ENCODE peak calls at places on chromosomes 1 and 21, in eight cellular contexts. N is cardiac muscle cell, C is kidney, Q is mammary epithelial cell, D is Peyer's patch, P is heart left ventricle, M is HCT116, J is IMR-90. X is an unnamed sample. For H3K4me1, the result is how much of the 10 kb centered on the place peaks cover.

GRCh38 chr1:55556378-55556777 is 341.2 kb upstream of the USP24 start:
- DNase-seq in N (no peak), C (no peak), Q (no peak), D (no peak), P (no peak), M (no peak), J (no peak), X (no peak)

GRCh38 chr1:165696625-165697100 is 1.7 kb downstream of the ALDH9A1 start:
- DNase-seq in N (peak), C (no peak), Q (peak), D (no peak), P (no peak), M (no peak), J (peak), X (peak)

GRCh38 chr1:3029481-3029961 is 8.3 kb downstream of the ACTRT2 start:
- DNase-seq in N (no peak), C (peak), Q (no peak), D (no peak), P (peak), M (no peak), J (no peak), X (no peak)

GRCh38 chr1:224116131-224116530 is 2.2 kb downstream of the FBXO28 start:
- DNase-seq in N (peak), C (no peak), Q (peak), D (no peak), P (no peak), M (peak), J (peak), X (no peak)

GRCh38 chr1:4212796-4213195 is 312.7 kb upstream of the C1orf174 start:
- DNase-seq in N (no peak), C (no peak), Q (no peak), D (no peak), P (no peak), M (no peak), J (no peak), X (no peak)

GRCh38 chr1:90412563-90412962 is 304.5 kb downstream of the BARHL2 start:
- DNase-seq in N (no peak), C (no peak), Q (no peak), D (no peak), P (no peak), M (no peak), J (no peak), X (no peak)

GRCh38 chr1:244920911-244921310 is 56.6 kb upstream of the HNRNPU start:
- DNase-seq in N (no peak), C (no peak), Q (no peak), D (no peak), P (no peak), M (no peak), J (peak), X (no peak)

GRCh38 chr1:30378023-30378596 is 345.3 kb downstream of the MATN1 start:
- DNase-seq in N (no peak), C (peak), Q (no peak), D (no peak), P (no peak), M (no peak), J (no peak), X (no peak)

GRCh38 chr1:201721131-201722049 is 107.6 kb upstream of the IPO9 start:
- DNase-seq in N (peak), C (no peak), Q (no peak), D (no peak), P (no peak), M (no peak), J (peak), X (no peak)

GRCh38 chr1:167765496-167765895 is 43.7 kb downstream of the MPZL1 start:
- DNase-seq in N (no peak), C (no peak), Q (no peak), D (no peak), P (no peak), M (no peak), J (no peak), X (no peak)

GRCh38 chr1:203491664-203492485 is 2.1 kb upstream of the OPTC start:
- DNase-seq in N (no peak), C (no peak), Q (no peak), D (no peak), P (no peak), M (no peak), J (no peak), X (no peak)

GRCh38 chr1:47179988-47180563 is 9.8 kb downstream of the PDZK1IP1 start:
- DNase-seq in N (no peak), C (peak), Q (no peak), D (no peak), P (no peak), M (no peak), J (no peak), X (no peak)

GRCh38 chr1:113429461-113430153 is 39.3 kb downstream of the MAGI3 start:
- DNase-seq in N (peak), C (no peak), Q (no peak), D (no peak), P (no peak), M (no peak), J (peak), X (no peak)

GRCh38 chr21:42495765-42496119 is 282 bp downstream of the RSPH1 start:
- DNase-seq in N (peak), C (no peak), Q (no peak), D (no peak), P (no peak), M (no peak), J (peak), X (no peak)

GRCh38 chr1:232209357-232209756 is 420.6 kb downstream of the SIPA1L2 start:
- DNase-seq in N (no peak), C (no peak), Q (peak), D (no peak), P (no peak), M (no peak), J (no peak), X (no peak)

GRCh38 chr1:27397106-27397505 is 4.7 kb downstream of the GPR3 start:
- DNase-seq in N (no peak), C (no peak), Q (no peak), D (no peak), P (no peak), M (no peak), J (no peak), X (no peak)

GRCh38 chr1:27399251-27399885 is 6.9 kb downstream of the GPR3 start:
- DNase-seq in N (peak), C (peak), Q (no peak), D (no peak), P (no peak), M (no peak), J (no peak), X (no peak)

GRCh38 chr1:27398405-27399149 is 6.2 kb downstream of the GPR3 start:
- DNase-seq in N (no peak), C (no peak), Q (no peak), D (no peak), P (no peak), M (no peak), J (no peak), X (no peak)

GRCh38 chr1:27395441-27396195 is 3.2 kb downstream of the GPR3 start:
- DNase-seq in N (peak), C (peak), Q (peak), D (peak), P (peak), M (peak), J (peak), X (peak)

DNA sequence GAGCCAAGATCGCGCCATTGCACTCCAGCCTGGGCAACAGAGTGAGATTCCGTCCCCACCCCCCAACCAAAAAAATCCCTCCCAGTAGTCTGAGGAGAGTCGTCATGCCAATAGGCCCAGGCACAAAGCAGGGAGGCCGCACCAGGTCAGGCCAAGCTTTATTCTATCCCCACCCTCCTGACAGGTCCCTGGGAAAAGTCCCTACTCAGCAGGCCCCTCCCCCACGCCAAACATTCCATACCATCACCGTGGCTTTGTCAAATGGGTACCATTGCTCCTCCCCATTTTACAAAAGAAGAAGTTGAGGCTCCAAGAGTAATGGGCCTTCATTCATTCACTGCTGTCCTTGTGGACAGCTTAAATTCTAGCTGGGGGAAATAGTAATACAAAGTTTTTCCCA is 5.3 kb downstream of the GPR3 start:
- DNase-seq in N (no peak), C (no peak), Q (no peak), D (no peak), P (no peak), M (no peak), J (no peak), X (no peak)
- H3K4me1 ChIP-seq in N (under half), C (under half), Q (under half), D (under half), P (half or more), M (under half), J (under half), X (under half)

DNA sequence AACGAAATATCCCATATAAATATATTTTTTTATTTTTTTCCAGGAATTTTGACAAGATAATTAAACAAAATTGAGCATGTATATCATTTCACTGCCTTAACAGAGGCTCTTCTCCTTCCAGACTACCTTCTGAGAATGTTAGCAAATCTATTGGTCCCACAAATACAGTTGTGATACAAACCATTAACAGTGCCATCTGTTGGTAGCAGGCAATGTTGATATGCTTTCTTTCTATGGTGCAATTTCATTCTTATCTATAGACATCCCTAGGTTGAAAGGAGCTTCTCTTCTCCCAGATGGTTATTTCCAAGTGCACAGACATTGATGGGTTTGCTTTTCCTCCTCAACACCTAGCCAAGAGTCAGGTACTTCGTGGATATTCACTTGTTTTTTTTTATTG is 303.6 kb downstream of the USH2A start:
- DNase-seq in N (peak), C (no peak), Q (peak), D (no peak), P (no peak), M (peak), J (peak), X (peak)
- TF ChIP-seq CTCF in N (peak), C (peak), Q (peak), D (peak), P (no peak), M (no peak), J (peak), X (peak)

GRCh38 chr1:161113915-161114314 is 3.9 kb downstream of the PFDN2 start:
- DNase-seq in N (no peak), C (no peak), Q (no peak), D (no peak), P (no peak), M (no peak), J (no peak), X (no peak)
- H3K27ac ChIP-seq in N (no peak), C (no peak), Q (peak), D (no peak), P (no peak), M (no peak), J (no peak), X (peak)

DNA sequence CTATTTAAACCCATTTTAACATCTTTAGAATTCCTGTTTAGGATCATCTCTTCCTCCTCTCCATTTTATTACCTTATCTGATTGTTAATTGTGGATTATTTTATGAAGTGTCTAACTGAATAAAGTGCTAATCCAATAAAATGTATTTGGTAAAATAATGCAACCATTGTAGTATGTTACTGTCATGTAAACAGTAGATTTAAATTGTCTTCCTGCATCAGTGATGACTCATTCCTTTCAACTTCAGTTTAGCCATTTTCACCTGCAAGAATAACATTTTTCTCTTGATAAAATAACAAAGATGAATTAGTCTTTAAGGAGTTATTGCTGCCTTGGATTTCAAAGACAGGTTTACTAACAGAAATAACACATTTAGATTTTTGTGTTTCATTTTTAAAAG is 5.4 kb downstream of the PPP2R5A start:
- DNase-seq in N (no peak), C (no peak), Q (no peak), D (no peak), P (no peak), M (no peak), J (peak), X (no peak)
- H3K4me1 ChIP-seq in N (under half), C (under half), Q (under half), D (half or more), P (half or more), M (under half), J (under half), X (under half)

DNA sequence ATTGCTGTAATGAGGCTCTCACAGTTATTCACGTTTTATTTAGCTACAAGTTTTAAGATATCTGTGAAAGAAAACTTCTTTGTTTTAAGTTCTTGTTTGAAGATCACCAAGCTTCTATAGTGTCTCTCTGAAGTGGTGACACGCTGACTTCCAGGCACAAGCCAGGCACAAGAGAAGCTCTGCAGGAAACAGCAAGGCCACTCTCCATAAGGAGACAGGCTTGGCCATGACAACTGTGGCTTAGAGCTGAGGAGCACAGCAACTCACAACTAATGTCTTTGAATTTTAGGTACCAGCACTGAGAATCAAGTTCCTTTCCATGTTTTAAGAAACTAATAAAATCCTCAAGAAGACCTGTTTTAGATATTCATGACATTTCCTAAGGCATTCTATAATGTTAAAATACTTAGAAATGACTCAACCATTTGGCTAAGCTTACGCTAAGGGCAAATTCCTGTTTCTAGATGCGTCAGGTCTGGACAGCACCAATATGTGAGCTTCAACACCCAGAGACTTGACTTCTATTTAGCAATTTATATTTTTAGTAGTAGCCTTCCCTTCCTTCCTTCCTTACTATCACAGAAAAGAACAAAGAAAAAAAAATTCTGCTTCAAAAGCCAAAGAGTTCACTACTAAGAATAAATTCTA is 40.2 kb downstream of the APP start:
- DNase-seq in N (peak), C (no peak), Q (peak), D (no peak), P (no peak), M (no peak), J (peak), X (peak)
- TF ChIP-seq CTCF in N (no peak), C (no peak), Q (no peak), D (no peak), P (no peak), M (no peak), J (no peak), X (no peak)

GRCh38 chr1:54285815-54286214 is 85.8 kb downstream of the MRPL37 start:
- DNase-seq in N (no peak), C (peak), Q (no peak), D (no peak), P (no peak), M (no peak), J (no peak), X (no peak)
- H3K27ac ChIP-seq in N (no peak), C (peak), Q (no peak), D (peak), P (no peak), M (no peak), J (no peak), X (no peak)